ENCODE peak calls at places on chromosome 18, in nine cellular contexts. G is cardiac septum, H is iris pigment epithelial cell, R is OCI-LY7, F is NCI-H1436, D is nucleus accumbens, U is activated T-cell treated with anti-CD3 and anti-CD28 coated beads for 1 hour, O is T1000, K is posterior vena cava. P is an unnamed sample.

GRCh38 chr18:55444496-55444895 is 143.5 kb downstream of the TCF4 start:
- DNase-seq in G (no peak), H (no peak), R (no peak), F (no peak), D (no peak), U (no peak), O (no peak), K (no peak), P (no peak)

GRCh38 chr18:59005266-59005665 is 134.4 kb upstream of the SEC11C start:
- DNase-seq in G (no peak), H (peak), R (no peak), F (no peak), D (no peak), U (no peak), O (peak), K (no peak), P (peak)

GRCh38 chr18:76444436-76445105 is 50.5 kb downstream of the ZNF516 start:
- DNase-seq in G (no peak), H (no peak), R (no peak), F (no peak), D (no peak), U (no peak), O (no peak), K (no peak), P (no peak)

GRCh38 chr18:79626905-79627749 is 52.5 kb upstream of the CTDP1 start:
- DNase-seq in G (peak), H (no peak), R (no peak), F (no peak), D (no peak), U (no peak), O (no peak), K (peak), P (peak)

GRCh38 chr18:59988098-59988706 is 88.4 kb downstream of the PMAIP1 start:
- DNase-seq in G (no peak), H (peak), R (peak), F (peak), D (no peak), U (peak), O (no peak), K (no peak), P (no peak)

GRCh38 chr18:48702346-48703032 is 163.7 kb downstream of the CTIF start:
- DNase-seq in G (no peak), H (no peak), R (no peak), F (no peak), D (no peak), U (no peak), O (no peak), K (no peak), P (no peak)

GRCh38 chr18:74775239-74775638 is 177.6 kb downstream of the ZNF407 start:
- DNase-seq in G (no peak), H (peak), R (no peak), F (no peak), D (no peak), U (no peak), O (no peak), K (no peak), P (no peak)

GRCh38 chr18:55587341-55588000 is 521 bp downstream of the TCF4 start:
- DNase-seq in G (no peak), H (peak), R (peak), F (peak), D (no peak), U (no peak), O (no peak), K (no peak), P (no peak)